ENCODE peak calls at places on chromosomes 6 and 20, in four cellular contexts. One of them, this sample, is unnamed.

GRCh38 chr6:106413016-106413415 is 52.5 kb downstream of the CRYBG1 start:
- DNase-seq in neuronal stem cell: no peak
- DNase-seq in activated CD4-positive, alpha-beta T cell treated with anti-CD3 and anti-CD28 coated beads, Interleukin-2, amount 50 U/mL, for 1 hour: no peak
- DNase-seq in anterior cingulate cortex: no peak
- DNase-seq in this sample: no peak

GRCh38 chr6:33080127-33081089 is 4.6 kb downstream of the HLA-DPB1 start:
- DNase-seq in neuronal stem cell: peak; percentile 65
- DNase-seq in activated CD4-positive, alpha-beta T cell treated with anti-CD3 and anti-CD28 coated beads, Interleukin-2, amount 50 U/mL, for 1 hour: no peak
- DNase-seq in anterior cingulate cortex: peak; percentile 16
- DNase-seq in this sample: peak; percentile 85

GRCh38 chr6:26234421-26235239 is 130.4 kb upstream of the BTN3A2 start:
- DNase-seq in neuronal stem cell: no peak
- DNase-seq in anterior cingulate cortex: no peak
- DNase-seq in activated CD4-positive, alpha-beta T cell treated with anti-CD3 and anti-CD28 coated beads, Interleukin-2, amount 50 U/mL, for 1 hour: peak; percentile 53
- DNase-seq in this sample: peak; percentile 93

GRCh38 chr6:156021746-156022396 is 566.2 kb upstream of the NOX3 start:
- DNase-seq in neuronal stem cell: no peak
- DNase-seq in activated CD4-positive, alpha-beta T cell treated with anti-CD3 and anti-CD28 coated beads, Interleukin-2, amount 50 U/mL, for 1 hour: no peak
- DNase-seq in anterior cingulate cortex: no peak
- DNase-seq in this sample: no peak

GRCh38 chr6:125834347-125834746 is 43.6 kb downstream of the NCOA7 start:
- DNase-seq in neuronal stem cell: no peak
- DNase-seq in anterior cingulate cortex: no peak
- DNase-seq in activated CD4-positive, alpha-beta T cell treated with anti-CD3 and anti-CD28 coated beads, Interleukin-2, amount 50 U/mL, for 1 hour: peak; percentile 4
- DNase-seq in this sample: no peak

GRCh38 chr20:63060057-63060991 is 53.6 kb upstream of the BHLHE23 start:
- DNase-seq in anterior cingulate cortex: no peak
- DNase-seq in neuronal stem cell: no peak
- DNase-seq in activated CD4-positive, alpha-beta T cell treated with anti-CD3 and anti-CD28 coated beads, Interleukin-2, amount 50 U/mL, for 1 hour: no peak
- DNase-seq in this sample: peak; percentile 61

GRCh38 chr6:12590901-12591300 is 125.7 kb upstream of the PHACTR1 start:
- DNase-seq in neuronal stem cell: no peak
- DNase-seq in anterior cingulate cortex: no peak
- DNase-seq in activated CD4-positive, alpha-beta T cell treated with anti-CD3 and anti-CD28 coated beads, Interleukin-2, amount 50 U/mL, for 1 hour: no peak
- DNase-seq in this sample: no peak

GRCh38 chr20:15867899-15868298 is 705.3 kb downstream of the KIF16B start:
- DNase-seq in activated CD4-positive, alpha-beta T cell treated with anti-CD3 and anti-CD28 coated beads, Interleukin-2, amount 50 U/mL, for 1 hour: no peak
- DNase-seq in anterior cingulate cortex: no peak
- DNase-seq in neuronal stem cell: no peak
- DNase-seq in this sample: no peak

GRCh38 chr20:63045401-63045800 is 38.6 kb upstream of the BHLHE23 start:
- DNase-seq in neuronal stem cell: no peak
- DNase-seq in anterior cingulate cortex: no peak
- DNase-seq in activated CD4-positive, alpha-beta T cell treated with anti-CD3 and anti-CD28 coated beads, Interleukin-2, amount 50 U/mL, for 1 hour: no peak
- DNase-seq in this sample: no peak

GRCh38 chr6:27889628-27890315 is 22.4 kb downstream of the OR2B2 start:
- DNase-seq in activated CD4-positive, alpha-beta T cell treated with anti-CD3 and anti-CD28 coated beads, Interleukin-2, amount 50 U/mL, for 1 hour: no peak
- DNase-seq in neuronal stem cell: no peak
- DNase-seq in anterior cingulate cortex: no peak
- DNase-seq in this sample: no peak

GRCh38 chr20:43349841-43350240 is 107.9 kb upstream of the SRSF6 start:
- DNase-seq in anterior cingulate cortex: no peak
- DNase-seq in activated CD4-positive, alpha-beta T cell treated with anti-CD3 and anti-CD28 coated beads, Interleukin-2, amount 50 U/mL, for 1 hour: no peak
- DNase-seq in neuronal stem cell: no peak
- DNase-seq in this sample: peak; percentile 10

GRCh38 chr6:117552618-117553017 is 49.7 kb downstream of the GOPC start:
- DNase-seq in anterior cingulate cortex: no peak
- DNase-seq in activated CD4-positive, alpha-beta T cell treated with anti-CD3 and anti-CD28 coated beads, Interleukin-2, amount 50 U/mL, for 1 hour: no peak
- DNase-seq in neuronal stem cell: no peak
- DNase-seq in this sample: no peak

GRCh38 chr6:16130437-16130891 is 1.6 kb downstream of the MYLIP start:
- DNase-seq in activated CD4-positive, alpha-beta T cell treated with anti-CD3 and anti-CD28 coated beads, Interleukin-2, amount 50 U/mL, for 1 hour: no peak
- DNase-seq in neuronal stem cell: peak; percentile 9
- DNase-seq in anterior cingulate cortex: no peak
- DNase-seq in this sample: peak; percentile 54

GRCh38 chr6:116665464-116665863 is 3.1 kb downstream of the ZUP1 start:
- DNase-seq in neuronal stem cell: no peak
- DNase-seq in anterior cingulate cortex: no peak
- DNase-seq in activated CD4-positive, alpha-beta T cell treated with anti-CD3 and anti-CD28 coated beads, Interleukin-2, amount 50 U/mL, for 1 hour: no peak
- DNase-seq in this sample: no peak

GRCh38 chr6:106279179-106279578 is 46.4 kb downstream of the ATG5 start:
- DNase-seq in activated CD4-positive, alpha-beta T cell treated with anti-CD3 and anti-CD28 coated beads, Interleukin-2, amount 50 U/mL, for 1 hour: no peak
- DNase-seq in anterior cingulate cortex: no peak
- DNase-seq in neuronal stem cell: no peak
- DNase-seq in this sample: no peak

GRCh38 chr20:43032459-43032858 is 157.2 kb downstream of the PTPRT start:
- DNase-seq in neuronal stem cell: no peak
- DNase-seq in anterior cingulate cortex: no peak
- DNase-seq in activated CD4-positive, alpha-beta T cell treated with anti-CD3 and anti-CD28 coated beads, Interleukin-2, amount 50 U/mL, for 1 hour: no peak
- DNase-seq in this sample: no peak

GRCh38 chr6:66481216-66481615 is 774.2 kb upstream of the EYS start:
- DNase-seq in anterior cingulate cortex: no peak
- DNase-seq in activated CD4-positive, alpha-beta T cell treated with anti-CD3 and anti-CD28 coated beads, Interleukin-2, amount 50 U/mL, for 1 hour: no peak
- DNase-seq in neuronal stem cell: no peak
- DNase-seq in this sample: no peak

GRCh38 chr6:151494235-151494950 is 576 bp downstream of the CCDC170 start:
- DNase-seq in activated CD4-positive, alpha-beta T cell treated with anti-CD3 and anti-CD28 coated beads, Interleukin-2, amount 50 U/mL, for 1 hour: peak; percentile 10
- DNase-seq in neuronal stem cell: peak; percentile 17
- DNase-seq in anterior cingulate cortex: no peak
- DNase-seq in this sample: peak; percentile 83